ENCODE peak calls at places on chromosomes 6 and 20, in nine cellular contexts. One of them, this sample, is unnamed.

GRCh38 chr20:54995553-54995952 is 520.2 kb downstream of the DOK5 start:
- DNase-seq in WERI-Rb-1: no peak
- DNase-seq in fibroblast of pulmonary artery: no peak
- DNase-seq in pancreas: no peak
- DNase-seq in astrocyte of the cerebellum: no peak
- DNase-seq in GM12878: no peak
- DNase-seq in A549: no peak
- DNase-seq in GM06990: no peak
- DNase-seq in HAP-1: no peak
- DNase-seq in this sample: no peak

GRCh38 chr6:15244605-15245360 is 1.1 kb upstream of the JARID2 start:
- DNase-seq in GM06990: peak; percentile 73
- DNase-seq in astrocyte of the cerebellum: peak; percentile 49
- DNase-seq in pancreas: peak; percentile 75
- DNase-seq in WERI-Rb-1: peak; percentile 88
- DNase-seq in GM12878: no peak
- DNase-seq in A549: peak; percentile 27
- DNase-seq in HAP-1: peak; percentile 71
- DNase-seq in fibroblast of pulmonary artery: peak; percentile 76
- DNase-seq in this sample: peak; percentile 89

GRCh38 chr20:44085616-44086434 is 101.2 kb downstream of the JPH2 start:
- DNase-seq in HAP-1: no peak
- DNase-seq in GM12878: no peak
- DNase-seq in astrocyte of the cerebellum: no peak
- DNase-seq in pancreas: no peak
- DNase-seq in A549: no peak
- DNase-seq in WERI-Rb-1: no peak
- DNase-seq in fibroblast of pulmonary artery: no peak
- DNase-seq in GM06990: no peak
- DNase-seq in this sample: no peak

GRCh38 chr6:78615430-78615904 is 251.9 kb upstream of the IRAK1BP1 start:
- DNase-seq in pancreas: no peak
- DNase-seq in HAP-1: no peak
- DNase-seq in GM06990: no peak
- DNase-seq in WERI-Rb-1: no peak
- DNase-seq in astrocyte of the cerebellum: no peak
- DNase-seq in A549: no peak
- DNase-seq in fibroblast of pulmonary artery: peak; percentile 40
- DNase-seq in GM12878: peak; percentile 33
- DNase-seq in this sample: no peak

GRCh38 chr20:11323821-11324220 is 593.9 kb upstream of the BTBD3 start:
- DNase-seq in pancreas: no peak
- DNase-seq in GM06990: no peak
- DNase-seq in HAP-1: no peak
- DNase-seq in astrocyte of the cerebellum: no peak
- DNase-seq in A549: no peak
- DNase-seq in GM12878: no peak
- DNase-seq in WERI-Rb-1: no peak
- DNase-seq in fibroblast of pulmonary artery: no peak
- DNase-seq in this sample: no peak

GRCh38 chr20:43188234-43188653 is 1.5 kb downstream of the PTPRT start:
- DNase-seq in HAP-1: no peak
- DNase-seq in GM06990: no peak
- DNase-seq in fibroblast of pulmonary artery: no peak
- DNase-seq in WERI-Rb-1: no peak
- DNase-seq in A549: no peak
- DNase-seq in GM12878: no peak
- DNase-seq in astrocyte of the cerebellum: no peak
- DNase-seq in pancreas: no peak
- DNase-seq in this sample: no peak

GRCh38 chr6:152151930-152152329 is 344.4 kb downstream of the ESR1 start:
- DNase-seq in WERI-Rb-1: no peak
- DNase-seq in HAP-1: no peak
- DNase-seq in fibroblast of pulmonary artery: no peak
- DNase-seq in GM12878: no peak
- DNase-seq in astrocyte of the cerebellum: no peak
- DNase-seq in A549: no peak
- DNase-seq in pancreas: no peak
- DNase-seq in GM06990: no peak
- DNase-seq in this sample: no peak

GRCh38 chr20:38447931-38448675 is 13.0 kb upstream of the SNHG17 start:
- DNase-seq in pancreas: no peak
- DNase-seq in GM06990: peak; percentile 43
- DNase-seq in fibroblast of pulmonary artery: no peak
- DNase-seq in HAP-1: no peak
- DNase-seq in A549: no peak
- DNase-seq in astrocyte of the cerebellum: no peak
- DNase-seq in GM12878: no peak
- DNase-seq in WERI-Rb-1: no peak
- DNase-seq in this sample: no peak

DNA sequence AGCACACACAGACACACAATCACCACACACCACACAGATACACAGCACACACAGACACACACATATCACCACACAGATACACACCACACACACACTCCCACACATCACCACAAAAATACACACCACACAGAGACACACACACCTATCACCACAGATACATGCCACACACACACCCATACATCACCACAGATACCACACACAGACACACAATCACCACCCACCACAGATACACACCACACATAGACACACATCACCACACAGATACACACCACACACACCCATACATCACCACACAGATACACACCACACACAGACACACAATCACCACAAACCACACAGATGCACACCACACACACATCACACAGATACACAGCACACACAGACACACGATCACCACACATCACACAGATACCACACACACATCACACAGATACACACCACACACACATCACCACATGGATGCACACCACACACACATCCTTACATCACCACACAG is 74.0 kb downstream of the GRM4 start:
- DNase-seq in fibroblast of pulmonary artery: no peak
- DNase-seq in GM06990: no peak
- DNase-seq in pancreas: no peak
- DNase-seq in GM12878: no peak
- DNase-seq in A549: no peak
- DNase-seq in HAP-1: no peak
- DNase-seq in WERI-Rb-1: no peak
- DNase-seq in astrocyte of the cerebellum: no peak
- DNase-seq in this sample: no peak
- H3K4me3 ChIP-seq in fibroblast of pulmonary artery: no peak overlapping the region
- H3K4me3 ChIP-seq in GM06990: no peak overlapping the region
- H3K4me3 ChIP-seq in pancreas: no peak overlapping the region
- H3K4me3 ChIP-seq in GM12878: no peak overlapping the region
- H3K4me3 ChIP-seq in A549: no peak overlapping the region
- H3K4me3 ChIP-seq in HAP-1: no peak overlapping the region
- H3K4me3 ChIP-seq in WERI-Rb-1: no peak overlapping the region
- H3K4me3 ChIP-seq in astrocyte of the cerebellum: no peak overlapping the region
- H3K4me3 ChIP-seq in this sample: no peak overlapping the region

DNA sequence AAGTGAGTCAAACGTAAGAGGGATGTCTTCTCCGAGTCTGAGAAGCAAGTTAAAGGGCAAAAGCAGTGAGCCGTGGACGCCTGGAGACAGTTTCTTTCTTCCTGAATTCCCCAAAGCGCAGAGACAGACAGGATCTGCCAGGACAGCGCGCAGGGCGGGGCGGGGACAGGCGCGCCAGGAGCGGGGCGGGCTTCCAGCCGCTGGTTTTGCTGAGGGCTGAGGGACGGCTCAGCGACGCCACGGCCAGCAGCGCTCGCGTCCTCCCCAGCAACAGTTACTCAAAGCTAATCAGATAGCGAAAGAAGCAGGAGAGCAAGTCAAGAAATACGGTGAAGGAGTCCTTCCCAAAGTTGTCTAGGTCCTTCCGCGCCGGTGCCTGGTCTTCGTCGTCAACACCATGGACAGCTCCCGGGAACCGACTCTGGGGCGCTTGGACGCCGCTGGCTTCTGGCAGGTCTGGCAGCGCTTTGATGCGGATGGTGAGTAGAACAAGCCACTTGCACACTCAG is at the start of gene SCGN:
- DNase-seq in GM12878: no peak
- DNase-seq in WERI-Rb-1: peak; percentile 76
- DNase-seq in astrocyte of the cerebellum: peak; percentile 42
- DNase-seq in pancreas: peak; percentile 79
- DNase-seq in GM06990: peak; percentile 5
- DNase-seq in HAP-1: peak; percentile 78
- DNase-seq in A549: peak; percentile 5
- DNase-seq in fibroblast of pulmonary artery: peak; percentile 73
- DNase-seq in this sample: peak; percentile 63
- H3K4me3 ChIP-seq in GM12878: no peak within 1 kb of the TSS
- H3K4me3 ChIP-seq in WERI-Rb-1: peak within 1 kb of the TSS; percentile 52
- H3K4me3 ChIP-seq in astrocyte of the cerebellum: peak within 1 kb of the TSS; percentile 11
- H3K4me3 ChIP-seq in pancreas: no peak within 1 kb of the TSS
- H3K4me3 ChIP-seq in GM06990: no peak within 1 kb of the TSS
- H3K4me3 ChIP-seq in HAP-1: no peak within 1 kb of the TSS
- H3K4me3 ChIP-seq in A549: no peak within 1 kb of the TSS
- H3K4me3 ChIP-seq in fibroblast of pulmonary artery: no peak within 1 kb of the TSS
- H3K4me3 ChIP-seq in this sample: peak within 1 kb of the TSS; percentile 20

GRCh38 chr6:30645989-30646388 is 944 bp upstream of the C6orf136 start:
- DNase-seq in GM06990: no peak
- DNase-seq in pancreas: no peak
- DNase-seq in GM12878: no peak
- DNase-seq in astrocyte of the cerebellum: no peak
- DNase-seq in WERI-Rb-1: no peak
- DNase-seq in HAP-1: no peak
- DNase-seq in A549: no peak
- DNase-seq in fibroblast of pulmonary artery: no peak
- DNase-seq in this sample: no peak

GRCh38 chr6:30644769-30645168 is 2.2 kb upstream of the C6orf136 start:
- DNase-seq in fibroblast of pulmonary artery: no peak
- DNase-seq in GM06990: no peak
- DNase-seq in WERI-Rb-1: no peak
- DNase-seq in astrocyte of the cerebellum: no peak
- DNase-seq in HAP-1: no peak
- DNase-seq in A549: no peak
- DNase-seq in pancreas: no peak
- DNase-seq in GM12878: no peak
- DNase-seq in this sample: no peak

GRCh38 chr6:30647802-30648460 is 998 bp downstream of the C6orf136 start:
- DNase-seq in fibroblast of pulmonary artery: no peak
- DNase-seq in pancreas: no peak
- DNase-seq in GM12878: no peak
- DNase-seq in GM06990: no peak
- DNase-seq in A549: peak; percentile 71
- DNase-seq in HAP-1: peak; percentile 89
- DNase-seq in WERI-Rb-1: no peak
- DNase-seq in astrocyte of the cerebellum: no peak
- DNase-seq in this sample: peak; percentile 64

GRCh38 chr6:30647039-30647801 is at the start of gene C6orf136:
- DNase-seq in GM06990: peak; percentile 92
- DNase-seq in GM12878: peak; percentile 75
- DNase-seq in A549: peak; percentile 85
- DNase-seq in WERI-Rb-1: peak; percentile 99
- DNase-seq in HAP-1: peak; percentile 95
- DNase-seq in fibroblast of pulmonary artery: peak; percentile 49
- DNase-seq in astrocyte of the cerebellum: peak; percentile 81
- DNase-seq in pancreas: peak; percentile 92
- DNase-seq in this sample: no peak

DNA sequence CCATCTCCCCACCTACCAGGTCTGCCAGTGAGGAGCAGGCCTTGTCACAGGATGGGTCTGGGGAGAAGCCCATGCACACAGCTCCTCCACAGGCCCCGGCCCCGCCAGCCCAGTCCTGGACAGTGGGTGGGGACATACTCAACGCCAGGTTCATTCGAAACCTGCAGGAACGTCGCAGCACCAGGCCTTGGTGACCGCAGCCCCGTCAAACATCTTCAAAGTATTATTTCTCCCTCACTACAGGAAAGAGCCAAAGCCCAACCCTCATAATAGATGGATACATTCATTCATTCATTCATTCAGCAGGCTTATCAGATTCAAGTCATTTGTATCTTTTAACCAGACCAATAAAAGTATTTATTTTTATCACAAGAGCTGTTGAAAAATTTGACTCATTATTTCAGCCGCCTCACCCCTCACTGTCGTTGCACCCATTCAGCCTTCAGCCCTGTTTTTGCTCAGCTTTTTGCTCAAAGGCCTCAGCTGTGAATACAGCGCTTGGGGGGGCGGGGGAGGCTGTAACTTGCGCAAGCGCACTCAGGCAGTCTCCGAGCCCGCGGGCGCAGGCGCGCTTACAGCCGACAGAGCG is 389 bp upstream of the C6orf136 start:
- DNase-seq in GM06990: no peak
- DNase-seq in astrocyte of the cerebellum: no peak
- DNase-seq in A549: no peak
- DNase-seq in GM12878: no peak
- DNase-seq in fibroblast of pulmonary artery: peak; percentile 94
- DNase-seq in WERI-Rb-1: peak; percentile 58
- DNase-seq in HAP-1: peak; percentile 46
- DNase-seq in pancreas: no peak
- DNase-seq in this sample: peak; percentile 90
- H3K4me3 ChIP-seq in GM06990: peak overlapping the region; percentile 37
- H3K4me3 ChIP-seq in astrocyte of the cerebellum: peak overlapping the region; percentile 95
- H3K4me3 ChIP-seq in A549: peak overlapping the region; percentile 72
- H3K4me3 ChIP-seq in GM12878: peak overlapping the region; percentile 7
- H3K4me3 ChIP-seq in fibroblast of pulmonary artery: peak overlapping the region; percentile 85
- H3K4me3 ChIP-seq in WERI-Rb-1: peak overlapping the region; percentile 88
- H3K4me3 ChIP-seq in HAP-1: peak overlapping the region; percentile 70
- H3K4me3 ChIP-seq in pancreas: peak overlapping the region; percentile 90
- H3K4me3 ChIP-seq in this sample: peak overlapping the region; percentile 100

GRCh38 chr6:90219168-90219985 is 77.3 kb downstream of the BACH2 start:
- DNase-seq in HAP-1: peak; percentile 26
- DNase-seq in fibroblast of pulmonary artery: peak; percentile 74
- DNase-seq in pancreas: peak; percentile 47
- DNase-seq in A549: no peak
- DNase-seq in GM12878: no peak
- DNase-seq in astrocyte of the cerebellum: peak; percentile 90
- DNase-seq in WERI-Rb-1: peak; percentile 71
- DNase-seq in GM06990: no peak
- DNase-seq in this sample: no peak

GRCh38 chr6:90216081-90216977 is 80.3 kb downstream of the BACH2 start:
- DNase-seq in A549: no peak
- DNase-seq in GM06990: no peak
- DNase-seq in WERI-Rb-1: no peak
- DNase-seq in GM12878: no peak
- DNase-seq in astrocyte of the cerebellum: peak; percentile 73
- DNase-seq in fibroblast of pulmonary artery: no peak
- DNase-seq in pancreas: no peak
- DNase-seq in HAP-1: no peak
- DNase-seq in this sample: no peak

GRCh38 chr6:90220273-90220672 is 76.4 kb downstream of the BACH2 start:
- DNase-seq in WERI-Rb-1: no peak
- DNase-seq in A549: no peak
- DNase-seq in GM06990: no peak
- DNase-seq in astrocyte of the cerebellum: no peak
- DNase-seq in HAP-1: no peak
- DNase-seq in pancreas: no peak
- DNase-seq in fibroblast of pulmonary artery: no peak
- DNase-seq in GM12878: no peak
- DNase-seq in this sample: no peak

GRCh38 chr6:90214966-90215365 is 81.7 kb downstream of the BACH2 start:
- DNase-seq in A549: no peak
- DNase-seq in WERI-Rb-1: no peak
- DNase-seq in GM06990: no peak
- DNase-seq in pancreas: no peak
- DNase-seq in GM12878: no peak
- DNase-seq in astrocyte of the cerebellum: no peak
- DNase-seq in fibroblast of pulmonary artery: no peak
- DNase-seq in HAP-1: no peak
- DNase-seq in this sample: no peak

DNA sequence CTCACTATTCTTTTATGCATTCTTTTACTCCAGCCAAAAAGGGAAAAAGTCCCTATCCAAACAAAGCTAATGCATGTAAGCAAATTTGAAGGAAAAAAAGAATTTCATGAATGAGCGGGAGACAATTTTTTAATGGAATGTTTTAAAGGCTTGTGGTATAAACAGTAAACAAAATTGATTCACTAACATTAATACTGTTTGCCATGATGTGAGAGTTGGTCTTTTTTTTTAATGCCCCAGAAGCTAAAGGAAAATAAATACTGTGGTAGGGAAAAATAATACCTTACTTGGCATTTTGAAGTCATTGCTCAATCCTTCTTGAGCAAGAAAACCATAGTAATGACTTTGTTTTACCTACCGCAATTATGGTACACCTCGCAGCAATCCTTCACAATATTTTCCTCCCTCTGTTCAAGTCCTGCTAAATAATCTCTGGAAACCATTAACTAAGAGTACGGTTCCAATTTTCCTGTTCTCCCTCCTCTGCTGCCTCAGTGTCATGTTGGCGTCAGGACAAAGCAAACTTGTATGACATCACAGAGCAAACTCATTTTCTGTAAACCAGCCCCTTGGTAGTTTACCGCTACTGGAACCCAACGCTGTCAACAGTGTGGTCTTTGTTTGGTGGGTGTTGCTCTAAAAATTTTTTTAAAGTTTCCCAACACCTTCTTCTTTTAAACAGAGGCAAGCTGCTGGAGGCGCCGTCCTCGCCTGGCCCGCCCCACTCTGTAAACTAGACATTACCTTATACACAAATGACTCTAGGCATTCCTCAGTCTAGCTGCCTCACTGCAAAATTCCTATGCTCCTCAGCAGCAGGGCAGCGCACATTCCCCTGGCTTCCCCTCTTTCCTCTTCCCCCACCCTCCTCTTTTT is 78.8 kb downstream of the BACH2 start:
- DNase-seq in fibroblast of pulmonary artery: no peak
- DNase-seq in GM12878: no peak
- DNase-seq in pancreas: peak; percentile 70
- DNase-seq in A549: peak; percentile 44
- DNase-seq in HAP-1: no peak
- DNase-seq in WERI-Rb-1: no peak
- DNase-seq in astrocyte of the cerebellum: no peak
- DNase-seq in GM06990: no peak
- DNase-seq in this sample: peak; percentile 87
- H3K4me3 ChIP-seq in fibroblast of pulmonary artery: peak overlapping the region; percentile 35
- H3K4me3 ChIP-seq in GM12878: no peak overlapping the region
- H3K4me3 ChIP-seq in pancreas: no peak overlapping the region
- H3K4me3 ChIP-seq in A549: peak overlapping the region; percentile 27
- H3K4me3 ChIP-seq in HAP-1: peak overlapping the region; percentile 1
- H3K4me3 ChIP-seq in WERI-Rb-1: peak overlapping the region; percentile 37
- H3K4me3 ChIP-seq in astrocyte of the cerebellum: peak overlapping the region; percentile 3
- H3K4me3 ChIP-seq in GM06990: no peak overlapping the region
- H3K4me3 ChIP-seq in this sample: peak overlapping the region; percentile 34